ENCODE peak calls at places on chromosomes 16 and 17, in six cellular contexts. One of them, this sample, is unnamed.

GRCh38 chr17:42537156-42537805 is 1.2 kb downstream of the NAGLU start:
- DNase-seq in neural progenitor cell: no peak
- DNase-seq in stomach: no peak
- DNase-seq in tibial nerve: no peak
- DNase-seq in Peyer's patch: no peak
- DNase-seq in endodermal cell: no peak
- DNase-seq in this sample: no peak

GRCh38 chr17:54992797-54993639 is 24.5 kb downstream of the STXBP4 start:
- DNase-seq in neural progenitor cell: peak
- DNase-seq in endodermal cell: no peak
- DNase-seq in tibial nerve: no peak
- DNase-seq in stomach: no peak
- DNase-seq in Peyer's patch: no peak
- DNase-seq in this sample: peak

GRCh38 chr17:49928826-49929475 is 40.0 kb upstream of the DLX4 start:
- DNase-seq in stomach: no peak
- DNase-seq in Peyer's patch: no peak
- DNase-seq in endodermal cell: no peak
- DNase-seq in tibial nerve: no peak
- DNase-seq in neural progenitor cell: no peak
- DNase-seq in this sample: no peak

GRCh38 chr17:13359774-13360173 is 242.0 kb downstream of the HS3ST3A1 start:
- DNase-seq in neural progenitor cell: no peak
- DNase-seq in stomach: no peak
- DNase-seq in Peyer's patch: no peak
- DNase-seq in endodermal cell: no peak
- DNase-seq in tibial nerve: no peak
- DNase-seq in this sample: no peak

GRCh38 chr16:9134739-9135138 is 43.3 kb downstream of the HAPSTR1 start:
- DNase-seq in endodermal cell: peak
- DNase-seq in tibial nerve: no peak
- DNase-seq in neural progenitor cell: peak
- DNase-seq in Peyer's patch: peak
- DNase-seq in stomach: peak
- DNase-seq in this sample: no peak

GRCh38 chr17:12667299-12667958 is 1.7 kb downstream of the MYOCD start:
- DNase-seq in endodermal cell: peak
- DNase-seq in tibial nerve: no peak
- DNase-seq in stomach: no peak
- DNase-seq in Peyer's patch: no peak
- DNase-seq in neural progenitor cell: peak
- DNase-seq in this sample: no peak

GRCh38 chr17:21169496-21169895 is 42.7 kb downstream of the DHRS7B start:
- DNase-seq in Peyer's patch: no peak
- DNase-seq in endodermal cell: no peak
- DNase-seq in stomach: no peak
- DNase-seq in neural progenitor cell: no peak
- DNase-seq in tibial nerve: no peak
- DNase-seq in this sample: no peak

GRCh38 chr16:65229191-65229662 is 107.4 kb upstream of the CDH11 start:
- DNase-seq in endodermal cell: no peak
- DNase-seq in tibial nerve: no peak
- DNase-seq in stomach: no peak
- DNase-seq in Peyer's patch: no peak
- DNase-seq in neural progenitor cell: no peak
- DNase-seq in this sample: no peak

GRCh38 chr17:82937411-82938371 is 97.9 kb upstream of the ZNF750 start:
- DNase-seq in Peyer's patch: peak
- DNase-seq in neural progenitor cell: no peak
- DNase-seq in tibial nerve: no peak
- DNase-seq in stomach: peak
- DNase-seq in endodermal cell: no peak
- DNase-seq in this sample: no peak

GRCh38 chr16:24523569-24523968 is 15.8 kb upstream of the RBBP6 start:
- DNase-seq in stomach: no peak
- DNase-seq in endodermal cell: peak
- DNase-seq in neural progenitor cell: no peak
- DNase-seq in Peyer's patch: no peak
- DNase-seq in tibial nerve: no peak
- DNase-seq in this sample: no peak

GRCh38 chr16:11319529-11320146 is 25.6 kb upstream of the RMI2 start:
- DNase-seq in neural progenitor cell: no peak
- DNase-seq in endodermal cell: no peak
- DNase-seq in Peyer's patch: no peak
- DNase-seq in stomach: peak
- DNase-seq in tibial nerve: no peak
- DNase-seq in this sample: no peak

GRCh38 chr17:28711723-28712036 is at the start of gene PROCA1:
- DNase-seq in stomach: no peak
- DNase-seq in tibial nerve: no peak
- DNase-seq in Peyer's patch: no peak
- DNase-seq in neural progenitor cell: no peak
- DNase-seq in endodermal cell: peak
- DNase-seq in this sample: no peak

GRCh38 chr17:12789075-12789975 is at the start of gene ARHGAP44:
- DNase-seq in neural progenitor cell: peak
- DNase-seq in Peyer's patch: peak
- DNase-seq in tibial nerve: peak
- DNase-seq in endodermal cell: peak
- DNase-seq in stomach: peak
- DNase-seq in this sample: peak

GRCh38 chr17:34579979-34580684 is 750 bp downstream of the TMEM132E start:
- DNase-seq in neural progenitor cell: peak
- DNase-seq in stomach: no peak
- DNase-seq in endodermal cell: peak
- DNase-seq in Peyer's patch: peak
- DNase-seq in tibial nerve: no peak
- DNase-seq in this sample: peak

GRCh38 chr17:82302498-82302963 is 14.9 kb downstream of the CD7 start:
- DNase-seq in stomach: no peak
- DNase-seq in neural progenitor cell: no peak
- DNase-seq in Peyer's patch: no peak
- DNase-seq in endodermal cell: no peak
- DNase-seq in tibial nerve: no peak
- DNase-seq in this sample: no peak

GRCh38 chr17:14014647-14015046 is 54.7 kb upstream of the COX10 start:
- DNase-seq in stomach: no peak
- DNase-seq in neural progenitor cell: no peak
- DNase-seq in tibial nerve: no peak
- DNase-seq in endodermal cell: no peak
- DNase-seq in Peyer's patch: no peak
- DNase-seq in this sample: no peak

GRCh38 chr17:3535253-3535995 is 22.2 kb downstream of the TRPV3 start:
- DNase-seq in stomach: peak
- DNase-seq in neural progenitor cell: peak
- DNase-seq in tibial nerve: no peak
- DNase-seq in Peyer's patch: peak
- DNase-seq in endodermal cell: peak
- DNase-seq in this sample: no peak

GRCh38 chr17:46772013-46772878 is 46.2 kb downstream of the WNT3 start:
- DNase-seq in Peyer's patch: peak
- DNase-seq in tibial nerve: no peak
- DNase-seq in neural progenitor cell: peak
- DNase-seq in stomach: peak
- DNase-seq in endodermal cell: peak
- DNase-seq in this sample: no peak
- H3K27ac ChIP-seq in Peyer's patch: peak
- H3K27ac ChIP-seq in tibial nerve: peak
- H3K27ac ChIP-seq in neural progenitor cell: no peak
- H3K27ac ChIP-seq in stomach: no peak
- H3K27ac ChIP-seq in endodermal cell: peak
- H3K27ac ChIP-seq in this sample: no peak

GRCh38 chr17:29929544-29930398 is at the start of gene SSH2:
- DNase-seq in stomach: peak
- DNase-seq in tibial nerve: peak
- DNase-seq in endodermal cell: peak
- DNase-seq in Peyer's patch: peak
- DNase-seq in neural progenitor cell: peak
- DNase-seq in this sample: peak
- TF ChIP-seq CTCF in stomach: no peak
- TF ChIP-seq CTCF in tibial nerve: no peak
- TF ChIP-seq CTCF in endodermal cell: no peak
- TF ChIP-seq CTCF in Peyer's patch: no peak
- TF ChIP-seq CTCF in neural progenitor cell: no peak
- TF ChIP-seq CTCF in this sample: no peak

GRCh38 chr17:63503330-63503685 is 19.9 kb upstream of the KCNH6 start:
- DNase-seq in tibial nerve: no peak
- DNase-seq in neural progenitor cell: no peak
- DNase-seq in endodermal cell: no peak
- DNase-seq in Peyer's patch: no peak
- DNase-seq in stomach: no peak
- DNase-seq in this sample: peak
- H3K4me3 ChIP-seq in tibial nerve: no peak
- H3K4me3 ChIP-seq in neural progenitor cell: no peak
- H3K4me3 ChIP-seq in endodermal cell: no peak
- H3K4me3 ChIP-seq in Peyer's patch: no peak
- H3K4me3 ChIP-seq in stomach: no peak
- H3K4me3 ChIP-seq in this sample: no peak

GRCh38 chr17:30982855-30983254 is 12.0 kb downstream of the RNF135 start:
- DNase-seq in Peyer's patch: no peak
- DNase-seq in neural progenitor cell: no peak
- DNase-seq in tibial nerve: no peak
- DNase-seq in endodermal cell: no peak
- DNase-seq in stomach: no peak
- DNase-seq in this sample: no peak

DNA sequence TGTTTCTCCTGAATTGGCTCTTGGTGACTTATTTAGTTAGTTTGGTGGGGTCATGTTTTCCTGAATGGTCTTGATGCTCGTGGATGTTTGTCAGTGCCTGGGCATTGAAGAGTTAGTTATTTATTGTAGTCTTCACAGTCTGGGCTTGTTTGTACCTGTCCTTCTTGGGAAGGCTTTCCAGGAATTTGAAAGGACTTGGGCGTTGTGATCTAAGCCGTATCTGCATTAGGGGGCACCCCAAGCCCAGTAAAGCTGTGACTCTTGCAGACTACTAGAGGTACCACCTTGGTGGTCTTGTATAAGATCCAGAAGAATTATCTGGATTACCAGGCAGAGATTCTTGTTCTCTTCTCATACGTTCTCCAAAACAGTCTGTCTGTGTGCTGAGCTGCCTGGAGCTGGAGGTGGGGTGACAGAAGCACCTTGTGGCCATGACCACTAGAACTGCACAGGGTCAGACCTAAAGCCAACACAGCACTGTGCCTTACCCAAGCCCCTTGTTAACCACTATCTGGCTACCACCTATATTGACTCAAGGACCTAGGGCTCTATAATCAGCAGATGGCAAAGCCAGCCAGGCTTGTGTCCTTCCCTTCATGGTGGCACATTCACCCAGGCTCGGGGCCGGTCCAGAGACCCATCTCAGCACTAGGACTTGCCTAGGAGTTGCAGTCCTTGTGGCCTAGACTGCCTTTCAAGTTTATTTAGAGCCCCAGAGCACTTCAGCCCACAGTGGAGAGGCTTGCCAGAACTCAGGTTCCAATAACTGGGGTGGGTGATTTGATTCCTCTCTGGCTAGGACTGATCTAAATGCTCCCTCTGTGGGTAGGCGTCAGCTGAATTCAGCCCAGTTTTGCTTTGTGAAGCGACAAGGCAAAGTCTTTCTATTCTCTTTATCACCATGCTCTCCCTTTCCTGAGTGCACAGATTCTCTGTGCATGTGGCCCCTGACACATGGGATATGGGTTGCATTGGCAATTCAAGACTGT is 11.0 kb downstream of the RNF135 start:
- DNase-seq in Peyer's patch: no peak
- DNase-seq in neural progenitor cell: no peak
- DNase-seq in endodermal cell: peak
- DNase-seq in stomach: no peak
- DNase-seq in tibial nerve: no peak
- DNase-seq in this sample: no peak
- H3K27ac ChIP-seq in Peyer's patch: no peak
- H3K27ac ChIP-seq in neural progenitor cell: no peak
- H3K27ac ChIP-seq in endodermal cell: no peak
- H3K27ac ChIP-seq in stomach: no peak
- H3K27ac ChIP-seq in tibial nerve: no peak
- H3K27ac ChIP-seq in this sample: no peak